ENCODE peak calls at places on chromosomes 3 and 15, in seven cellular contexts. K is fibroblast of mammary gland, U is HCT116, V is progenitor cell of endocrine pancreas, D is AG09319, R is WTC11, F is MCF 10A. Z is an unnamed sample.

GRCh38 chr3:152556731-152557254 is 278.1 kb upstream of the P2RY1 start:
- DNase-seq in V (no peak), K (peak), R (no peak), D (no peak), U (no peak), F (peak), Z (no peak)

GRCh38 chr3:40780341-40780800 is 255.6 kb downstream of the ZNF621 start:
- DNase-seq in D (peak), F (no peak), R (no peak), U (no peak), V (no peak), K (peak), Z (peak)

GRCh38 chr15:78241017-78241416 is 6.7 kb upstream of the ACSBG1 start:
- DNase-seq in R (peak), V (peak), D (peak), U (peak), F (peak), K (peak), Z (peak)

GRCh38 chr15:52031542-52031941 is 12.5 kb downstream of the MAPK6 start:
- DNase-seq in F (peak), D (no peak), R (no peak), U (no peak), V (no peak), K (peak), Z (no peak)

GRCh38 chr15:48332642-48333034 is 1.4 kb downstream of the DUT start:
- DNase-seq in V (no peak), R (no peak), U (no peak), D (no peak), K (no peak), F (no peak), Z (no peak)

GRCh38 chr3:135271562-135272290 is 476.7 kb downstream of the EPHB1 start:
- DNase-seq in V (no peak), K (no peak), F (no peak), R (no peak), U (no peak), D (no peak), Z (no peak)

GRCh38 chr3:194686816-194687637 is 1.3 kb downstream of the FAM43A start:
- DNase-seq in K (peak), D (no peak), V (peak), U (no peak), R (no peak), F (no peak), Z (peak)

GRCh38 chr3:59451041-59451763 is 401.4 kb upstream of the CFAP20DC start:
- DNase-seq in F (no peak), U (no peak), K (no peak), D (no peak), R (no peak), V (no peak), Z (no peak)

GRCh38 chr15:66149871-66150270 is 103.7 kb downstream of the MEGF11 start:
- DNase-seq in K (no peak), V (no peak), R (no peak), D (no peak), U (no peak), F (no peak), Z (no peak)

GRCh38 chr15:99224815-99225214 is 24.6 kb downstream of the TTC23 start:
- DNase-seq in F (no peak), D (no peak), K (no peak), R (no peak), V (no peak), U (no peak), Z (no peak)

GRCh38 chr3:167606836-167607235 is 46.9 kb downstream of the WDR49 start:
- DNase-seq in D (no peak), R (no peak), F (no peak), K (no peak), U (no peak), V (no peak), Z (no peak)

GRCh38 chr3:117017135-117017990 is 307.8 kb downstream of the TUSC7 start:
- DNase-seq in K (peak), F (no peak), R (no peak), V (no peak), D (no peak), U (no peak), Z (no peak)

GRCh38 chr15:46555547-46555946 is 920.7 kb downstream of the SQOR start:
- DNase-seq in U (no peak), R (no peak), V (no peak), F (no peak), K (no peak), D (no peak), Z (no peak)

GRCh38 chr3:179056326-179056725 is 15.3 kb downstream of the ZMAT3 start:
- DNase-seq in U (no peak), K (no peak), F (no peak), D (no peak), V (no peak), R (no peak), Z (no peak)

GRCh38 chr3:191743283-191743682 is 282.3 kb downstream of the PYDC2 start:
- DNase-seq in U (no peak), K (no peak), R (no peak), V (no peak), F (no peak), D (no peak), Z (no peak)

GRCh38 chr3:58271901-58272501 is 34.0 kb upstream of the RPP14 start:
- DNase-seq in F (peak), U (peak), V (no peak), K (peak), R (no peak), D (peak), Z (no peak)

GRCh38 chr3:184308744-184309143 is 5.7 kb upstream of the EIF4G1 start:
- DNase-seq in F (no peak), R (no peak), U (no peak), K (no peak), V (no peak), D (no peak), Z (no peak)

GRCh38 chr15:66802087-66803001 is 100.3 kb downstream of the SMAD6 start:
- DNase-seq in R (no peak), V (no peak), F (peak), D (no peak), K (peak), U (no peak), Z (no peak)

GRCh38 chr15:54456413-54456812 is 478.2 kb downstream of the UNC13C start:
- DNase-seq in R (no peak), U (no peak), F (no peak), K (no peak), D (no peak), V (no peak), Z (no peak)

GRCh38 chr15:45314960-45315359 is 62.9 kb downstream of the SLC28A2 start:
- DNase-seq in V (no peak), U (no peak), R (peak), F (peak), D (no peak), K (peak), Z (no peak)

GRCh38 chr3:121942116-121942786 is 48.0 kb downstream of the SLC15A2 start:
- DNase-seq in F (peak), D (no peak), U (no peak), R (no peak), K (peak), V (no peak), Z (no peak)
- TF ChIP-seq CTCF in F (no peak), D (no peak), U (no peak), R (no peak), K (no peak), V (no peak), Z (no peak)

GRCh38 chr15:77070500-77071337 is at the start of gene TSPAN3:
- DNase-seq in F (peak), K (peak), V (peak), D (peak), R (peak), U (peak), Z (peak)
- TF ChIP-seq CTCF in F (no peak), K (no peak), V (no peak), D (no peak), R (no peak), U (no peak), Z (no peak)

DNA sequence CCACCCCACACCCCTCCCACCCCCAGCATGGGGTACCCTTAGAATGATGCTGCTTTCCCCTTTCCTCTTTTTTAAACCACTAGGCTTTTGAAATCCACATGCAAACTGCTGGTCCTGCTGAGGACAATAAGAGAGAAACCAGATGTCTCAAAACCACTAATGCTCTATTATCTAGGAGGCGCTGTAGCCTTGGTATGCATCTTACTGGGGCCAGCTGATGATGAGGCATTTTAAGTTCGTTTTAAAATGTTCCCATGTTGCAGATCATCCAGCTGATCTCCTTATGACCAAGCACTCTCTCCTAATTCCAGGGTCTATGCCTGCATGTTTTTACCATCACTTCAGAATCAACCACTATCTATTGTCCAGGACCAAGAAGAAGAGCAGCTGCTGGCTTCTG is 1.3 kb downstream of the NME9 start:
- DNase-seq in K (peak), U (no peak), D (no peak), F (no peak), R (no peak), V (no peak), Z (no peak)
- TF ChIP-seq CTCF in K (peak), U (peak), D (peak), F (no peak), R (no peak), V (no peak), Z (no peak)

DNA sequence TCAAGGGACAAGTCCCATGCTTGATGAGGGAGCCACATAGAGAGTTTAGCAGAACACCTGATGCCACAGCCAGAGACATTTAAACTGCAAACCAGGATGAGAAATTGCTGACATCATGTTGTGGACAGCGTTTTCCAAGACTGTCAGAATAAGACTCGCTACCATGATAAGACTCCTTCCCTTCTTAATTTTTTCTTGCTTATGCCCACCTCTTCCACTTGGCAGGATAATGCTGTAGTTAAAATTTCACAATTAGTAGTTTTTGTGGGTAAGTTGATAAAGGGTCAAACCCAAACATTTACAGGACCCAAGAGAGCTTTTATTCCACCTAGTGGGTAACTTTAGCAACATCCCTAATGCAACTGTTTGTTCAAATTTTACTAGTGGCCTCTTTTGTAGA is 3.0 kb upstream of the PIAS1 start:
- DNase-seq in K (no peak), V (no peak), U (no peak), D (no peak), R (no peak), F (no peak), Z (no peak)
- TF ChIP-seq CTCF in K (no peak), V (no peak), U (no peak), D (no peak), R (no peak), F (no peak), Z (no peak)

GRCh38 chr3:71305246-71306206 is 278.0 kb downstream of the FOXP1 start:
- DNase-seq in R (peak), K (peak), V (peak), D (no peak), U (no peak), F (no peak), Z (peak)

GRCh38 chr3:71304684-71305083 is 278.8 kb downstream of the FOXP1 start:
- DNase-seq in R (no peak), K (peak), V (no peak), U (no peak), D (no peak), F (no peak), Z (no peak)

GRCh38 chr3:71302604-71303003 is 280.9 kb downstream of the FOXP1 start:
- DNase-seq in R (no peak), V (no peak), D (no peak), F (no peak), K (no peak), U (no peak), Z (no peak)

GRCh38 chr3:71304261-71304646 is 279.3 kb downstream of the FOXP1 start:
- DNase-seq in K (no peak), D (no peak), F (no peak), V (no peak), R (no peak), U (no peak), Z (no peak)

DNA sequence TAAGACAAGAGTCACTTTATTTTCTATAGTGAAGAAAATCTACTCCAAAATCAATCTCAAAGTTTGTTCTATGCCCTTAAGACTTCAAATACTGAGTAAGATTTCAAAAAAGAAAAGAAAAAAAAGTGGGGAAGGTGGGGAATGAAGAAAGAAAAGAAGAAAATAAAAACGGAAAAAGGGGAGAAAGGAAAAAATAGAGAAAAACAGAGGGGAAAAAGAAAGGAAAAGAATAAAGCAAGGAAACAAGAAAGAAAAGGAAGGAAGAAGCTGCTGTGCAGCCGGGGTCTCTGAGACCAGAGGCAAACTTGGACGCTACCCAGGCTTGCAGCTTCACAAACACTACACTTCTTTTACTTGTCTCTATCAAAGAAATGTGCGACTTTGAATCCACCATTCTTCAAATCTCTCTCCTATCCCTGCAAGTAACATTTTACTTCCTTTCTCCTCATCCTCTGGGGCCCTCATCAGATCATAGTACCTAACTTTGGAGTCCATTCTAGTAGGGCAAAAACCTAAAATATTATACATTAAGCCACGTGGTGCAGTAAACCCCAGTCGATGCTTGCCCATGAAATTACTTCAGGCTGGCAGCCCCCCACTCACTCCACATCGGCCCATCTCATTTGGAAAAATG is 279.8 kb downstream of the FOXP1 start:
- DNase-seq in V (no peak), R (no peak), D (no peak), F (no peak), U (no peak), K (no peak), Z (no peak)
- TF ChIP-seq CTCF in V (no peak), R (no peak), D (no peak), F (no peak), U (no peak), K (no peak), Z (no peak)

GRCh38 chr3:14392231-14392630 is 10.2 kb upstream of the SLC6A6 start:
- DNase-seq in K (no peak), R (peak), D (no peak), U (no peak), V (no peak), F (no peak), Z (no peak)
- TF ChIP-seq CTCF in K (no peak), R (no peak), D (no peak), U (peak), V (no peak), F (no peak), Z (no peak)

DNA sequence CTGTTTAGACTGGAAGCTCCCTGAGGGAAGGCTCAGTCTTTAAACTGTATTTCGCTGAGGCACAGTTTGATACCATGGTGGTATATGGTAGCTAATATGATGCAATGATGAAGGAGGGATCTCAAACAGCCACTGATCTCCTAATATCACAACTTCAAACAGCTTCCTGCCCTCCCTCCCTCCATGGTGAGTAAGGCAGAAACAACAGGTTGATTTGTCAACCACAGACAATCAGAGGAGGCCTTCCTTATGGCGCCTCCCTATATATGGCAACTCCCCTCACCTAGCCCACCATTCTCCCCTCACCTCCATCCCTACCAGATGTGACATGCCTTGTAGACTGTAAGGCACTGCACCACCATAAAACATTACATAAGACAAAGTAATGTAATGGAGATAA is 316.5 kb upstream of the ICE2 start:
- DNase-seq in F (no peak), K (no peak), D (no peak), R (no peak), V (no peak), U (no peak), Z (no peak)
- TF ChIP-seq CTCF in F (no peak), K (no peak), D (no peak), R (no peak), V (no peak), U (no peak), Z (no peak)

GRCh38 chr3:124491098-124491497 is 239.2 kb upstream of the UMPS start:
- DNase-seq in U (no peak), F (no peak), R (no peak), V (no peak), K (no peak), D (no peak), Z (peak)

GRCh38 chr3:124491875-124492274 is 238.4 kb upstream of the UMPS start:
- DNase-seq in U (no peak), F (no peak), D (no peak), V (no peak), R (no peak), K (no peak), Z (no peak)

GRCh38 chr3:124483915-124484470 is 246.3 kb upstream of the UMPS start:
- DNase-seq in D (no peak), K (peak), V (no peak), F (peak), R (no peak), U (no peak), Z (no peak)

GRCh38 chr3:124489506-124489905 is 240.7 kb upstream of the UMPS start:
- DNase-seq in R (no peak), U (no peak), F (no peak), V (no peak), K (no peak), D (no peak), Z (no peak)

DNA sequence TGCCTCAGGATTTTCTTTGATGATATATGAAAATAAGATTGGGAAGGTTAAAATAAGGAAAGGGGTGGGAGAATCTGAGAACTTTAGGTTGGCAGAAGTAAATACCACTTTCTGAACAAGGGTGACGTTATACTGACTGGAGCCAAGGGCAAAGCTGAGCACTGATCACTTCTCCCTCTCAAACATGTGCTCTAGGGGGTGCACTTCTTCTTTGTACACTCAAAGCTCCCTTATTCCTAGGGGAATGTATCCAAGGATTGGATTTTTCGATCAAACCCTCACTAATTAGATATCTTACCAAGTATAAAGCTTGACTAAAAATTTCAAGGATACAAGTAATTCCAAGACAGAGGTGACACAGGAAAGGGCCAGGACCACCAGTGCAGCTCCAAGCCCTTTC is 243.9 kb upstream of the UMPS start:
- DNase-seq in R (no peak), D (no peak), U (no peak), V (no peak), K (peak), F (peak), Z (no peak)
- TF ChIP-seq CTCF in R (no peak), D (no peak), U (peak), V (peak), K (peak), F (peak), Z (no peak)

GRCh38 chr3:139939681-139940190 is 4.8 kb downstream of the CLSTN2 start:
- DNase-seq in U (no peak), D (no peak), K (no peak), V (no peak), F (no peak), R (no peak), Z (no peak)

GRCh38 chr3:139937674-139938279 is 2.8 kb downstream of the CLSTN2 start:
- DNase-seq in F (peak), R (peak), K (peak), V (no peak), U (peak), D (peak), Z (no peak)

GRCh38 chr3:139935866-139936817 is 1.2 kb downstream of the CLSTN2 start:
- DNase-seq in R (peak), K (no peak), U (no peak), V (no peak), F (no peak), D (no peak), Z (peak)

GRCh38 chr3:139934557-139935070 is 371 bp upstream of the CLSTN2 start:
- DNase-seq in R (peak), F (no peak), U (no peak), V (peak), K (no peak), D (no peak), Z (peak)

DNA sequence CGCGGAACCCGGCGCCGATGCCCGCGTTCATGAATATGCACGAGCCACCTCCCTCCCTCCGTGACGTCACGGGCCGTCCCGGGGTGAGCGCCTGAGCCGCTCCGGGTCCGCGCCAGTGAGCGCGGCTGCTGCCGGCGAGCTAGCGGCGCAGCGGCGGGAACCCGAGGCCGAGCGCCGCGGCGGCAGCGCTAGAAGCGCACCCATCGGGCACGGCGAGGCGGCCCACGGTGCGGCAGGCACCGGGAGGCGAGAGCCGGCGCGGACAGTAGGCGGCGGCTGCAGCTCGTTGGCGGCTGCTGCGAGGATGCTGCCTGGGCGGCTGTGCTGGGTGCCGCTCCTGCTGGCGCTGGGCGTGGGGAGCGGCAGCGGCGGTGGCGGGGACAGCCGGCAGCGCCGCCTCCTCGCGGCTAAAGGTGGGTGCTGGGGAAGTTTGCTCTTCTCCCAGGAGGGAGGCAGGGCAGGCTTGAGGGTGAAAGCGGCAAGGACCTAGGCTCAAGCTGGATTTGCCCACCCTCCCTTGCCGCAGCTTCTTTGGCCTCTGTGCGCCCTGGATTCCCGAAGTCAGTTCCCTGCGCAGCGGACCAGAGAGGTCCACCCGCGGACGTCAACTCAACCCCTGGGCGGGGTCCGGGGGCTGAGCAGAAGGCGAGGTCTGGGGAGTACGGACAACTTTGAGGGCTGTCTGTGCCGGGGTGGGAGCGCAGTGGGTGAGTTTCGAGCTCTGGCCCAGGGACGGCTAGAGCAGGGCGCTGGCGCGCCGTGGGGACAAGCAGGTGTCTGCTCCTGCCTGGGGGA is at the start of gene CLSTN2:
- DNase-seq in R (peak), D (no peak), V (peak), K (peak), U (no peak), F (no peak), Z (peak)
- TF ChIP-seq CTCF in R (no peak), D (no peak), V (no peak), K (no peak), U (no peak), F (no peak), Z (no peak)